ENCODE peak calls at places on chromosomes 12 and 14, in four cellular contexts. A is Kasumi-1; X is iris pigment epithelial cell; Y is stimulated activated CD8-positive, alpha-beta memory T cell treated with anti-CD3 and anti-CD28 coated beads, Interleukin-4, amount 100 ng/mL, for 24 hours. R is an unnamed sample.

GRCh38 chr12:8996682-8997405 is 7.5 kb downstream of the KLRG1 start:
- DNase-seq in Y (no peak), X (peak; percentile 67), A (peak; percentile 14), R (peak; percentile 35)

GRCh38 chr12:9951026-9951652 is 19.0 kb upstream of the CLEC2A start:
- DNase-seq in A (peak; percentile 72), Y (no peak), X (no peak), R (no peak)

GRCh38 chr14:68888025-68888850 is 90.9 kb downstream of the ACTN1 start:
- DNase-seq in Y (no peak), X (no peak), A (no peak), R (no peak)

GRCh38 chr14:99256483-99256874 is 15.5 kb downstream of the BCL11B start:
- DNase-seq in A (no peak), Y (no peak), X (no peak), R (no peak)

GRCh38 chr12:6463211-6463610 is 7.3 kb downstream of the VAMP1 start:
- DNase-seq in A (no peak), X (no peak), Y (no peak), R (no peak)

GRCh38 chr12:101238806-101239329 is 28.8 kb upstream of the SLC5A8 start:
- DNase-seq in Y (no peak), A (no peak), X (no peak), R (no peak)

GRCh38 chr14:52873096-52873495 is 77.8 kb downstream of the FERMT2 start:
- DNase-seq in Y (no peak), A (no peak), X (no peak), R (no peak)

GRCh38 chr12:69161835-69162234 is 77.5 kb upstream of the CPSF6 start:
- DNase-seq in X (no peak), A (no peak), Y (no peak), R (no peak)

GRCh38 chr12:102824218-102824835 is 92.7 kb downstream of the PAH start:
- DNase-seq in X (peak; percentile 27), Y (no peak), A (no peak), R (no peak)

GRCh38 chr14:61860294-61860918 is 98.2 kb downstream of the SNAPC1 start:
- DNase-seq in Y (peak; percentile 52), X (peak; percentile 54), A (peak; percentile 84), R (peak; percentile 32)

GRCh38 chr14:98951031-98951430 is 321.0 kb downstream of the BCL11B start:
- DNase-seq in A (no peak), Y (no peak), X (no peak), R (no peak)

GRCh38 chr12:120750806-120751205 is 25.2 kb downstream of the ACADS start:
- DNase-seq in A (no peak), X (no peak), Y (no peak), R (no peak)

GRCh38 chr14:36662543-36663403 is 1.1 kb downstream of the PAX9 start:
- DNase-seq in Y (no peak), A (no peak), X (no peak), R (no peak)

R was measured in A172.